ENCODE peak calls at places on chromosomes 16 and 17, in ten cellular contexts. E is adrenal gland, D is body of pancreas, M is IMR-90, O is right lobe of liver, J is heart left ventricle, S is tibial nerve, Y is HCT116, G is breast epithelium, W is transverse colon. N is an unnamed sample.

GRCh38 chr17:51869387-51869786 is 289.1 kb downstream of the CA10 start:
- DNase-seq in E (no peak), D (no peak), M (no peak), O (no peak), J (no peak), S (no peak), Y (no peak), G (no peak), W (no peak), N (no peak)

GRCh38 chr16:11391576-11391975 is 46.3 kb downstream of the RMI2 start:
- DNase-seq in E (no peak), D (peak; percentile 95), M (no peak), O (no peak), J (no peak), S (no peak), Y (no peak), G (no peak), W (peak; percentile 32), N (no peak)

GRCh38 chr16:79751785-79752184 is 151.2 kb upstream of the MAF start:
- DNase-seq in E (peak; percentile 56), D (no peak), M (no peak), O (no peak), J (peak; percentile 47), S (peak; percentile 52), Y (no peak), G (peak; percentile 69), W (peak; percentile 24), N (no peak)

GRCh38 chr17:66466933-66467367 is 164.5 kb downstream of the PRKCA start:
- DNase-seq in E (peak; percentile 71), D (no peak), M (peak; percentile 100), O (no peak), J (no peak), S (no peak), Y (peak; percentile 92), G (no peak), W (peak; percentile 22), N (no peak)

GRCh38 chr16:50290856-50291255 is 24.5 kb downstream of the ADCY7 start:
- DNase-seq in E (no peak), D (no peak), M (no peak), O (no peak), J (no peak), S (no peak), Y (no peak), G (no peak), W (no peak), N (no peak)

GRCh38 chr16:85159226-85159980 is 47.1 kb upstream of the CIBAR2 start:
- DNase-seq in E (no peak), D (no peak), M (no peak), O (peak; percentile 81), J (no peak), S (no peak), Y (no peak), G (no peak), W (no peak), N (no peak)

GRCh38 chr17:62696726-62697490 is 69.4 kb downstream of the MRC2 start:
- DNase-seq in E (no peak), D (no peak), M (no peak), O (no peak), J (no peak), S (no peak), Y (no peak), G (no peak), W (no peak), N (no peak)

GRCh38 chr17:4386406-4386805 is 19.9 kb upstream of the UBE2G1 start:
- DNase-seq in E (no peak), D (no peak), M (no peak), O (no peak), J (no peak), S (no peak), Y (no peak), G (no peak), W (no peak), N (no peak)

GRCh38 chr17:67891481-67892119 is 66.3 kb downstream of the BPTF start:
- DNase-seq in E (peak; percentile 80), D (peak; percentile 38), M (peak; percentile 85), O (no peak), J (no peak), S (no peak), Y (peak; percentile 6), G (no peak), W (peak; percentile 14), N (no peak)

DNA sequence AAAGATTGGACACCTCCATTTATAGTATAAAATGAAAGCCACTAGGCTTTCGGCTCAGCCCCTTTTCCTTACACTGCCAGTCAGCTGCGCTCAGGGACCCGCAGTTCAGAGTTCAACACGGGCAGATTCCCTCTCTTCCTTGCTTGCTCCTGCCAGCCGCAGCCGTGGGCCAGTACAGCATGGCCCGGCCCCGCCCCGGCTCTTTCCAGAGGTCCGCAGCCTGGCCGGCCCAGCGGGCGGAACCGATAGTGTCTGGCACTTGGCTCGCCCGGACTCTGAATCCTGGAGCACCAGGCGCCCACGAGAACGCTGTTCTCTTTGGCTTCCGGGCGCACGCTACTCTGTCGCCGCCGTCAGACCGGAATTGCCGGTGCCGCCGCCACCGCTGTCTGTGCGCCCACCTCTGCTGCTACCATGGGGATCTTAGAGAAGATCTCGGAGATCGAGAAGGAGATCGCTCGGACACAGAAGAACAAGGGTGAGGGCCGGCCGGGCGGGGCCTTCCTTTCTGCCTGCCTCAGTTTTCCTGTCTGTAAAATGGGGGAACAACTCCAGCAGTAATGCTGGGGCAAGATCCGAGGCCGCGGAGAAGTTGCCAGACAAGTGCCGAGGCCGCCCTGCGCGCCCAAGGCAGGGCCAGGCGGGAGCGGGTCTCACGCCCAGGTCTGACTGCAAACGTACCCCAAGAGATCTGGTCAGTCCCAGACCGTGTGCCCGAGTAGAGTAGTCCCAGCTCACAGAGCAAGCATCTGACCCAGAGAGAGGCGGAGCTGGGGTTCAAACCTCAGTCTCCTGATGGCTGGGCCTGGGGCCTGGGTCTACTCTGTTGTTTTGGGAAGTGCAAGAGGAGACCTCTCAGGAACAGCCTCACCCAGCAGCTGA is at the start of gene DRG2:
- DNase-seq in E (peak; percentile 96), D (peak; percentile 96), M (peak; percentile 89), O (peak; percentile 93), J (peak; percentile 91), S (peak; percentile 90), Y (peak; percentile 83), G (peak; percentile 85), W (peak; percentile 94), N (peak; percentile 63)
- TF ChIP-seq POLR2A in E (peak; percentile 64), D (no peak), M (peak; percentile 84), O (no peak), J (no peak), S (peak; percentile 41), Y (peak; percentile 73), G (peak; percentile 25), W (peak; percentile 41), N (peak; percentile 44)

DNA sequence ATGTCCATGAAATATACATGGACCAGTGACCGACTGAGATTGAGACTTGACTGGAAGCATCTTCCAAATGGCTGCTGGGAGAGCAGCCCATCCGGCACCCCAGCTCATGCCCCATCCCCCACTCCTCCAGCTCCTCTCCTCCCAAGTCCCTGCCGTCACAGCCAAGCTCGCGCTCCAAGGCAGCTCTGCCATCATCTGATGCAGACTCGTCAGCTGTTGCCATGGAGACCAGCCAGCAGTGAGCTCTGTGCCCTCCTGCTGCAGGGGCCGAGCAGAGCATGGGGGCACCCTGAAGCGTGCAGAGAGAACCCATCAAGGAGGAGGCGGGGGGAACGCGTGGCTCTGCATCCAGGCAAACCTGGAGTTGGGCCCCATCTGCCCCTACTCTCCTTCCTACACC is 74.5 kb upstream of the TNRC6C start:
- DNase-seq in E (peak; percentile 93), D (peak; percentile 34), M (peak; percentile 5), O (no peak), J (no peak), S (no peak), Y (no peak), G (no peak), W (no peak), N (no peak)
- H3K4me3 ChIP-seq in E (no peak overlapping the region), D (no peak overlapping the region), M (no peak overlapping the region), O (no peak overlapping the region), J (no peak overlapping the region), S (no peak overlapping the region), Y (no peak overlapping the region), G (no peak overlapping the region), W (no peak overlapping the region), N (no peak overlapping the region)

GRCh38 chr16:27921134-27921533 is 142.4 kb downstream of the GSG1L start:
- DNase-seq in E (no peak), D (no peak), M (no peak), O (no peak), J (no peak), S (no peak), Y (no peak), G (no peak), W (no peak), N (no peak)

GRCh38 chr16:27917953-27918352 is 145.6 kb downstream of the GSG1L start:
- DNase-seq in E (no peak), D (no peak), M (no peak), O (no peak), J (no peak), S (no peak), Y (no peak), G (no peak), W (no peak), N (no peak)

GRCh38 chr16:27922433-27922832 is 141.1 kb downstream of the GSG1L start:
- DNase-seq in E (no peak), D (no peak), M (no peak), O (no peak), J (no peak), S (no peak), Y (no peak), G (no peak), W (no peak), N (no peak)

GRCh38 chr16:27920391-27920891 is 143.1 kb downstream of the GSG1L start:
- DNase-seq in E (peak; percentile 81), D (no peak), M (no peak), O (no peak), J (no peak), S (no peak), Y (peak; percentile 35), G (peak; percentile 18), W (no peak), N (no peak)

GRCh38 chr16:27918755-27919154 is 144.8 kb downstream of the GSG1L start:
- DNase-seq in E (no peak), D (no peak), M (peak; percentile 4), O (no peak), J (no peak), S (no peak), Y (peak; percentile 29), G (no peak), W (no peak), N (no peak)
- H3K27me3 ChIP-seq in E (peaks cover 3% of the 10 kb centered on the region), D (no peaks in the 10 kb centered on the region), M (peaks cover 2% of the 10 kb centered on the region), O (no peaks in the 10 kb centered on the region), J (peaks cover 8% of the 10 kb centered on the region), S (no peaks in the 10 kb centered on the region), Y (peaks cover 50% of the 10 kb centered on the region), G (peaks cover 22% of the 10 kb centered on the region), W (peaks cover 5% of the 10 kb centered on the region), N (no peaks in the 10 kb centered on the region)

DNA sequence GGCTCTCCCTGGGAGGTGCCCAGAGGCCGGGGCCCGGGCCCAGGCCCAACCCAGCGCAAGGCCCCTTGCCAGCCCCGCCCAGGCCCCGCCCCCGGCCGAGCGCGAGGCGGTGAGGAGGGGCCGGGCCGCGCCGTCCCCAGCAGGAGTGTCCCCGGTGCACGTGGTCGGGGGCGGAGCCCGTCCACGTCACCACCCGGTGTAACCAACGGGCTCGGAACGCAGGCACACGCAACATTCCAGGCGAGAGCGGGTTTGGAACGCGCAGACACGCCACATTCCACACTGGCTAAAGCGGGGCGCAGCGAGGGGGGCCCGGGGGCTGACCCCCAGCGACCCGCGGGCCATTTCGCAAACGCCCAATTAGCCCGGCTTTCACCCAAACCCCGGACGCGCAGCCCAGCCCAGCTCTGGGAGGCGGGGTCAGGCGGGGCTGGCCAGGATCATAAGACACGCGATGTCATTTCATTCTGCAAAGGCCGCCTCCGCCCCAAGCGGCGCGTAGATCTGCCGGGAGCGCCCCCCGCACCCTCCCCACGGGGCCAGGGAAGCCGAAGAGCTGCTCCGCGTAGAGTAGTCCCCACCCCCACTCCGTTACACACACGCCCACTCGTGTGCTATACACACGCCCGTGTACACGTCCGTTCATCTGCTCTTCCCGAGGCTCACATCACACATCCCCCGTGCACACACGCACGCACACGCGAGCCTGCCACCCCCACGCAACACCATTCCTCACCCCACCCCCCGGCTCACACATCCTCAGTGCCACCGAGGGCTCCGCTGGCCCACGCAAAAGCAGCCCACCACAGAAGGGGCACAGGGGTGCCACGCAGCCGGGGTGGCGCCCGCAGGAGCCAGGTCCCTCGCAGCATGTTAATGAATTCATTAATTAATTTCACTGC is 1.0 kb downstream of the MNT start:
- DNase-seq in E (peak; percentile 98), D (peak; percentile 98), M (peak; percentile 94), O (peak; percentile 97), J (peak; percentile 96), S (peak; percentile 92), Y (peak; percentile 89), G (peak; percentile 97), W (peak; percentile 98), N (peak; percentile 68)
- TF ChIP-seq POLR2A in E (peak; percentile 94), D (peak; percentile 93), M (peak; percentile 89), O (peak; percentile 95), J (peak; percentile 19), S (peak; percentile 96), Y (no peak), G (peak; percentile 88), W (peak; percentile 98), N (peak; percentile 95)

N was measured in esophagus squamous epithelium.